ENCODE peak calls at places on chromosomes 4 and X, in eight cellular contexts. One of them, this sample, is unnamed.

GRCh38 chrX:80206647-80207046 is 192.1 kb downstream of the TBX22 start:
- DNase-seq in lower lobe of right lung: no peak
- DNase-seq in lung: no peak
- DNase-seq in transverse colon: no peak
- DNase-seq in hepatocyte: no peak
- DNase-seq in dorsolateral prefrontal cortex: no peak
- DNase-seq in GM23248: no peak
- DNase-seq in ascending aorta: no peak
- DNase-seq in this sample: no peak

GRCh38 chrX:43627147-43627546 is 29.0 kb upstream of the MAOA start:
- DNase-seq in ascending aorta: no peak
- DNase-seq in transverse colon: no peak
- DNase-seq in hepatocyte: no peak
- DNase-seq in dorsolateral prefrontal cortex: no peak
- DNase-seq in GM23248: no peak
- DNase-seq in lower lobe of right lung: no peak
- DNase-seq in lung: no peak
- DNase-seq in this sample: no peak

GRCh38 chr4:77538144-77538543 is 67.5 kb upstream of the CXCL13 start:
- DNase-seq in dorsolateral prefrontal cortex: no peak
- DNase-seq in lung: no peak
- DNase-seq in transverse colon: no peak
- DNase-seq in hepatocyte: no peak
- DNase-seq in ascending aorta: no peak
- DNase-seq in GM23248: peak
- DNase-seq in lower lobe of right lung: no peak
- DNase-seq in this sample: no peak

GRCh38 chrX:152817082-152817744 is 13.3 kb downstream of the CETN2 start:
- DNase-seq in lower lobe of right lung: no peak
- DNase-seq in ascending aorta: no peak
- DNase-seq in transverse colon: peak
- DNase-seq in lung: no peak
- DNase-seq in GM23248: peak
- DNase-seq in hepatocyte: peak
- DNase-seq in dorsolateral prefrontal cortex: no peak
- DNase-seq in this sample: peak

GRCh38 chr4:82431831-82432230 is 1.4 kb downstream of the ENOPH1 start:
- DNase-seq in lower lobe of right lung: no peak
- DNase-seq in hepatocyte: no peak
- DNase-seq in lung: no peak
- DNase-seq in transverse colon: no peak
- DNase-seq in dorsolateral prefrontal cortex: no peak
- DNase-seq in GM23248: no peak
- DNase-seq in ascending aorta: no peak
- DNase-seq in this sample: no peak

GRCh38 chr4:42398448-42399355 is 1.4 kb downstream of the SHISA3 start:
- DNase-seq in lung: no peak
- DNase-seq in lower lobe of right lung: no peak
- DNase-seq in GM23248: no peak
- DNase-seq in transverse colon: no peak
- DNase-seq in dorsolateral prefrontal cortex: no peak
- DNase-seq in hepatocyte: peak
- DNase-seq in ascending aorta: no peak
- DNase-seq in this sample: peak

GRCh38 chr4:48307528-48307927 is 33.8 kb upstream of the SLAIN2 start:
- DNase-seq in GM23248: no peak
- DNase-seq in lung: no peak
- DNase-seq in lower lobe of right lung: no peak
- DNase-seq in ascending aorta: no peak
- DNase-seq in dorsolateral prefrontal cortex: no peak
- DNase-seq in hepatocyte: no peak
- DNase-seq in transverse colon: no peak
- DNase-seq in this sample: no peak

GRCh38 chr4:123244233-123244632 is 152.4 kb upstream of the SPRY1 start:
- DNase-seq in ascending aorta: no peak
- DNase-seq in lower lobe of right lung: peak
- DNase-seq in dorsolateral prefrontal cortex: no peak
- DNase-seq in GM23248: no peak
- DNase-seq in hepatocyte: no peak
- DNase-seq in lung: no peak
- DNase-seq in transverse colon: peak
- DNase-seq in this sample: no peak

GRCh38 chr4:2254665-2255500 is 7.0 kb downstream of the MXD4 start:
- DNase-seq in ascending aorta: peak
- DNase-seq in dorsolateral prefrontal cortex: no peak
- DNase-seq in lower lobe of right lung: peak
- DNase-seq in GM23248: no peak
- DNase-seq in transverse colon: no peak
- DNase-seq in hepatocyte: peak
- DNase-seq in lung: peak
- DNase-seq in this sample: peak

GRCh38 chrX:20506739-20507138 is 240.0 kb upstream of the RPS6KA3 start:
- DNase-seq in dorsolateral prefrontal cortex: no peak
- DNase-seq in hepatocyte: no peak
- DNase-seq in lower lobe of right lung: no peak
- DNase-seq in transverse colon: no peak
- DNase-seq in GM23248: peak
- DNase-seq in lung: no peak
- DNase-seq in ascending aorta: no peak
- DNase-seq in this sample: no peak

GRCh38 chrX:109959356-109959871 is 43.5 kb upstream of the TMEM164 start:
- DNase-seq in lung: no peak
- DNase-seq in transverse colon: no peak
- DNase-seq in lower lobe of right lung: no peak
- DNase-seq in ascending aorta: no peak
- DNase-seq in dorsolateral prefrontal cortex: no peak
- DNase-seq in hepatocyte: no peak
- DNase-seq in GM23248: peak
- DNase-seq in this sample: no peak

GRCh38 chr4:80017125-80017854 is 55.7 kb downstream of the ANTXR2 start:
- DNase-seq in GM23248: peak
- DNase-seq in lung: no peak
- DNase-seq in ascending aorta: no peak
- DNase-seq in hepatocyte: no peak
- DNase-seq in transverse colon: no peak
- DNase-seq in dorsolateral prefrontal cortex: no peak
- DNase-seq in lower lobe of right lung: no peak
- DNase-seq in this sample: no peak

GRCh38 chr4:22515888-22516541 is at the start of gene ADGRA3:
- DNase-seq in transverse colon: peak
- DNase-seq in dorsolateral prefrontal cortex: no peak
- DNase-seq in GM23248: peak
- DNase-seq in lung: peak
- DNase-seq in ascending aorta: no peak
- DNase-seq in lower lobe of right lung: peak
- DNase-seq in hepatocyte: peak
- DNase-seq in this sample: peak

GRCh38 chrX:121146059-121146628 is 98.7 kb downstream of the GLUD2 start:
- DNase-seq in ascending aorta: no peak
- DNase-seq in lung: no peak
- DNase-seq in GM23248: peak
- DNase-seq in lower lobe of right lung: no peak
- DNase-seq in dorsolateral prefrontal cortex: no peak
- DNase-seq in transverse colon: no peak
- DNase-seq in hepatocyte: no peak
- DNase-seq in this sample: no peak

GRCh38 chrX:42524374-42524773 is 253.6 kb downstream of the PPP1R2C start:
- DNase-seq in GM23248: peak
- DNase-seq in transverse colon: no peak
- DNase-seq in dorsolateral prefrontal cortex: no peak
- DNase-seq in hepatocyte: no peak
- DNase-seq in lower lobe of right lung: no peak
- DNase-seq in ascending aorta: no peak
- DNase-seq in lung: no peak
- DNase-seq in this sample: no peak

GRCh38 chr4:140705625-140706275 is 50.4 kb downstream of the TBC1D9 start:
- DNase-seq in lower lobe of right lung: no peak
- DNase-seq in GM23248: no peak
- DNase-seq in lung: no peak
- DNase-seq in ascending aorta: no peak
- DNase-seq in dorsolateral prefrontal cortex: no peak
- DNase-seq in hepatocyte: no peak
- DNase-seq in transverse colon: no peak
- DNase-seq in this sample: no peak

GRCh38 chr4:184573701-184574100 is 75.5 kb downstream of the CASP3 start:
- DNase-seq in dorsolateral prefrontal cortex: no peak
- DNase-seq in transverse colon: no peak
- DNase-seq in ascending aorta: no peak
- DNase-seq in GM23248: no peak
- DNase-seq in lower lobe of right lung: no peak
- DNase-seq in hepatocyte: no peak
- DNase-seq in lung: no peak
- DNase-seq in this sample: no peak

GRCh38 chrX:103607385-103608304 is at the start of gene TCEAL3:
- DNase-seq in ascending aorta: no peak
- DNase-seq in transverse colon: peak
- DNase-seq in dorsolateral prefrontal cortex: peak
- DNase-seq in lower lobe of right lung: peak
- DNase-seq in lung: peak
- DNase-seq in hepatocyte: peak
- DNase-seq in GM23248: peak
- DNase-seq in this sample: peak

GRCh38 chrX:66110112-66110511 is 53.9 kb upstream of the HEPH start:
- DNase-seq in ascending aorta: no peak
- DNase-seq in transverse colon: peak
- DNase-seq in hepatocyte: peak
- DNase-seq in GM23248: peak
- DNase-seq in lung: no peak
- DNase-seq in lower lobe of right lung: no peak
- DNase-seq in dorsolateral prefrontal cortex: no peak
- DNase-seq in this sample: peak

GRCh38 chrX:137427061-137427778 is 138.7 kb upstream of the ZIC3 start:
- DNase-seq in lung: no peak
- DNase-seq in hepatocyte: no peak
- DNase-seq in transverse colon: no peak
- DNase-seq in GM23248: no peak
- DNase-seq in dorsolateral prefrontal cortex: no peak
- DNase-seq in ascending aorta: no peak
- DNase-seq in lower lobe of right lung: no peak
- DNase-seq in this sample: peak

GRCh38 chr4:96260071-96260682 is 420.3 kb downstream of the PDHA2 start:
- DNase-seq in lung: no peak
- DNase-seq in hepatocyte: peak
- DNase-seq in dorsolateral prefrontal cortex: no peak
- DNase-seq in GM23248: no peak
- DNase-seq in transverse colon: no peak
- DNase-seq in lower lobe of right lung: no peak
- DNase-seq in ascending aorta: no peak
- DNase-seq in this sample: peak

DNA sequence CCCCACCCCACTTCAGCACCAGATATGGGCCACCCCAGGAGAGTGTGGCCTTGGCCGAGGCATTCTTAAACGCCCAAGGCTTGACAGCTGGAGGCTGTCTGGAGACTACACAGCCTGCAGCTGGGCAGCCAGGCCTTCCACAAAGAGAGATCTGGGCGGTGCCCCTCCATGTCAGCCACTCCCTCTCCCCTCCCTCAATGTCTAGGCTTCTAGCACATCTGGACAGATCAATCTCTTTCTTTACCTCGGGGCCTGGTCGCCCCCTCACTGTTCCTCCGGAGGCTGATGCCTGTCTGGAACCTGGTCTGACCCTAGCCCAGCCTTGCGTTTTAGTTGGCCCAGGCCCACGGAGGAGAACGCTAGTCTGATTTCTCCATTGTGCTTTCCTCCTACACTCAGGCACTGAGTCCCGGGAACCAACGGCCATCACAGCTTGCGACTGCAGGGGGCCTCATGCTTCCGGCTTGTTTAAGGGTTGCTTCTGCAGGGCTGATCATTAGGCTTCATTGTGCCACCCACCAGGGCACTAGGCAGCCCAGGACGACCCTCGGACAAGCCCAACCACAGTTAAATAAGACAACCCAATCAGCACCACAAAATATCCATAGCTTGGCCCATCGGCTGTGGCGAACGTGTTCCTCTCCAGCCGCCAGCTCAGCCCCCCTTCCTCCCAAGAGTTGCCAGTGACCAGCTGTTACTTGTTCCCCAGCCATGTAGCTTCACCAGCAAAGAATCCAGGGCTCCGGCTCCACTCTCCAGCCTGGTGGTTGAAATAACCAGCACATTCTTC is 200.6 kb downstream of the BCOR start:
- DNase-seq in hepatocyte: peak
- DNase-seq in ascending aorta: no peak
- DNase-seq in dorsolateral prefrontal cortex: no peak
- DNase-seq in transverse colon: no peak
- DNase-seq in GM23248: peak
- DNase-seq in lung: peak
- DNase-seq in lower lobe of right lung: peak
- DNase-seq in this sample: peak
- H3K4me3 ChIP-seq in hepatocyte: no peak
- H3K4me3 ChIP-seq in ascending aorta: no peak
- H3K4me3 ChIP-seq in dorsolateral prefrontal cortex: no peak
- H3K4me3 ChIP-seq in transverse colon: no peak
- H3K4me3 ChIP-seq in GM23248: no peak
- H3K4me3 ChIP-seq in lung: no peak
- H3K4me3 ChIP-seq in lower lobe of right lung: no peak
- H3K4me3 ChIP-seq in this sample: no peak

DNA sequence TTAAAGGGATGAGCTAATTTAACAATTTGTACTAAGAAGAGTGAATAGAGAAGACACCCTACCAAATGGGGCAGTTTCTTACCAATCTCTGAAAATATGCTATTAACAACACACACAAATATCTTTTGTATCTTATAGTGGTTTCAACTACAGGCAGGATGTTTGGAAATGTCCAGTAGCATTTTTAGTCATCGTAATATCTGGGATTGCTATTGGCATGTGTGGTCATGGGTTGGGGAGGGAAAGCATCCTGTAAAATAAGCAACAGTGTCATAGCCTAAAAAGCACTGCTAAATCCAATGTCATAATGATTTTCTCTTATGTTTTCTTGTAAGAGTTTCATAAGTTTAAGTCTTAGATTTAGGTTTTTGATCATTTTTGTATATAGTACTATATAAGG is 29.3 kb upstream of the ABCG2 start:
- DNase-seq in GM23248: no peak
- DNase-seq in ascending aorta: no peak
- DNase-seq in transverse colon: no peak
- DNase-seq in hepatocyte: no peak
- DNase-seq in dorsolateral prefrontal cortex: no peak
- DNase-seq in lung: no peak
- DNase-seq in lower lobe of right lung: no peak
- DNase-seq in this sample: no peak
- H3K27ac ChIP-seq in GM23248: no peak
- H3K27ac ChIP-seq in ascending aorta: no peak
- H3K27ac ChIP-seq in transverse colon: no peak
- H3K27ac ChIP-seq in hepatocyte: no peak
- H3K27ac ChIP-seq in dorsolateral prefrontal cortex: no peak
- H3K27ac ChIP-seq in lung: no peak
- H3K27ac ChIP-seq in lower lobe of right lung: no peak
- H3K27ac ChIP-seq in this sample: no peak

GRCh38 chr4:26715636-26716242 is 131.9 kb downstream of the TBC1D19 start:
- DNase-seq in hepatocyte: no peak
- DNase-seq in dorsolateral prefrontal cortex: no peak
- DNase-seq in lower lobe of right lung: no peak
- DNase-seq in GM23248: no peak
- DNase-seq in transverse colon: no peak
- DNase-seq in ascending aorta: no peak
- DNase-seq in lung: no peak
- DNase-seq in this sample: no peak
- H3K4me3 ChIP-seq in hepatocyte: no peak
- H3K4me3 ChIP-seq in dorsolateral prefrontal cortex: no peak
- H3K4me3 ChIP-seq in lower lobe of right lung: no peak
- H3K4me3 ChIP-seq in GM23248: no peak
- H3K4me3 ChIP-seq in transverse colon: no peak
- H3K4me3 ChIP-seq in ascending aorta: no peak
- H3K4me3 ChIP-seq in lung: no peak
- H3K4me3 ChIP-seq in this sample: no peak

GRCh38 chrX:7019555-7019954 is 128.0 kb upstream of the STS start:
- DNase-seq in ascending aorta: no peak
- DNase-seq in GM23248: peak
- DNase-seq in hepatocyte: no peak
- DNase-seq in dorsolateral prefrontal cortex: no peak
- DNase-seq in transverse colon: no peak
- DNase-seq in lung: no peak
- DNase-seq in lower lobe of right lung: no peak
- DNase-seq in this sample: no peak
- H3K27ac ChIP-seq in ascending aorta: no peak
- H3K27ac ChIP-seq in GM23248: no peak
- H3K27ac ChIP-seq in hepatocyte: no peak
- H3K27ac ChIP-seq in dorsolateral prefrontal cortex: no peak
- H3K27ac ChIP-seq in transverse colon: no peak
- H3K27ac ChIP-seq in lung: no peak
- H3K27ac ChIP-seq in lower lobe of right lung: no peak
- H3K27ac ChIP-seq in this sample: no peak